ENCODE peak calls at places on chromosomes 6 and 20, in eight cellular contexts. X, T, Q, A, B, J, S and V are unnamed samples.

GRCh38 chr20:58575776-58576589 is 60.8 kb upstream of the APCDD1L start:
- DNase-seq in X (no peak), T (no peak), Q (no peak), A (no peak), B (no peak), J (no peak), S (peak; percentile 2), V (no peak)

GRCh38 chr6:15065603-15066002 is 180.3 kb upstream of the JARID2 start:
- DNase-seq in X (no peak), T (no peak), Q (no peak), A (peak; percentile 85), B (no peak), J (no peak), S (no peak), V (no peak)

GRCh38 chr6:17381429-17382147 is 11.8 kb upstream of the CAP2 start:
- DNase-seq in X (no peak), T (no peak), Q (no peak), A (peak; percentile 83), B (no peak), J (no peak), S (no peak), V (no peak)

GRCh38 chr20:24402234-24402633 is 67.2 kb upstream of the SYNDIG1 start:
- DNase-seq in X (no peak), T (no peak), Q (no peak), A (no peak), B (no peak), J (no peak), S (no peak), V (no peak)

GRCh38 chr6:119484598-119484997 is 135.0 kb upstream of the MAN1A1 start:
- DNase-seq in X (peak; percentile 14), T (no peak), Q (no peak), A (peak; percentile 94), B (no peak), J (no peak), S (no peak), V (no peak)

GRCh38 chr6:168533428-168533827 is 92.4 kb downstream of the SMOC2 start:
- DNase-seq in X (no peak), T (no peak), Q (no peak), A (no peak), B (no peak), J (no peak), S (no peak), V (no peak)

GRCh38 chr6:89411269-89412070 is 603 bp downstream of the RRAGD start:
- DNase-seq in X (peak; percentile 75), T (no peak), Q (peak; percentile 19), A (no peak), B (peak; percentile 22), J (peak; percentile 26), S (peak; percentile 52), V (peak; percentile 45)

GRCh38 chr20:39259808-39260207 is 297.7 kb downstream of the DHX35 start:
- DNase-seq in X (no peak), T (no peak), Q (no peak), A (no peak), B (no peak), J (no peak), S (no peak), V (no peak)

GRCh38 chr20:14896569-14896968 is 559.2 kb upstream of the FLRT3 start:
- DNase-seq in X (no peak), T (no peak), Q (no peak), A (no peak), B (no peak), J (peak; percentile 11), S (no peak), V (no peak)

GRCh38 chr6:106820412-106820852 is 154.1 kb downstream of the CD24 start:
- DNase-seq in X (no peak), T (no peak), Q (no peak), A (peak; percentile 0), B (no peak), J (no peak), S (no peak), V (no peak)

GRCh38 chr6:47875593-47875992 is 93.8 kb downstream of the OPN5 start:
- DNase-seq in X (no peak), T (no peak), Q (no peak), A (no peak), B (no peak), J (no peak), S (no peak), V (no peak)

GRCh38 chr20:14902432-14903089 is 565.1 kb upstream of the FLRT3 start:
- DNase-seq in X (no peak), T (no peak), Q (no peak), A (no peak), B (no peak), J (no peak), S (no peak), V (no peak)

GRCh38 chr6:13272131-13273046 is 55.9 kb downstream of the TBC1D7 start:
- DNase-seq in X (no peak), T (peak; percentile 24), Q (no peak), A (no peak), B (no peak), J (no peak), S (no peak), V (no peak)

GRCh38 chr6:124490123-124490522 is 472.1 kb upstream of the RNF217 start:
- DNase-seq in X (no peak), T (no peak), Q (no peak), A (no peak), B (no peak), J (no peak), S (no peak), V (no peak)

GRCh38 chr6:703562-703961 is 10.6 kb upstream of the EXOC2 start:
- DNase-seq in X (no peak), T (no peak), Q (no peak), A (no peak), B (no peak), J (no peak), S (no peak), V (no peak)

GRCh38 chr6:51349866-51350265 is 531.2 kb downstream of the TFAP2B start:
- DNase-seq in X (no peak), T (no peak), Q (no peak), A (no peak), B (no peak), J (no peak), S (no peak), V (no peak)

GRCh38 chr20:17683218-17684076 is 1.4 kb upstream of the RRBP1 start:
- DNase-seq in X (no peak), T (no peak), Q (no peak), A (no peak), B (no peak), J (no peak), S (no peak), V (no peak)

GRCh38 chr6:3808759-3809514 is 40.2 kb upstream of the FAM50B start:
- DNase-seq in X (peak; percentile 64), T (peak; percentile 49), Q (no peak), A (peak; percentile 90), B (no peak), J (no peak), S (no peak), V (no peak)

GRCh38 chr6:105429676-105430075 is 26.8 kb upstream of the PREP start:
- DNase-seq in X (no peak), T (no peak), Q (no peak), A (peak; percentile 74), B (no peak), J (no peak), S (no peak), V (no peak)

GRCh38 chr20:31595654-31596411 is 9.3 kb upstream of the ID1 start:
- DNase-seq in X (peak; percentile 37), T (peak; percentile 80), Q (no peak), A (peak; percentile 86), B (no peak), J (no peak), S (peak; percentile 72), V (no peak)

GRCh38 chr6:79544299-79544927 is 7.2 kb upstream of the LCA5 start:
- DNase-seq in X (no peak), T (no peak), Q (no peak), A (peak; percentile 46), B (no peak), J (peak; percentile 28), S (no peak), V (no peak)

GRCh38 chr6:11585426-11586016 is 48.0 kb downstream of the TMEM170B start:
- DNase-seq in X (peak; percentile 41), T (no peak), Q (no peak), A (peak; percentile 79), B (no peak), J (peak; percentile 15), S (no peak), V (no peak)

GRCh38 chr6:97591955-97592354 is 308.9 kb upstream of the MMS22L start:
- DNase-seq in X (no peak), T (no peak), Q (no peak), A (no peak), B (no peak), J (no peak), S (no peak), V (no peak)

GRCh38 chr6:21971540-21971939 is 325.3 kb downstream of the PRL start:
- DNase-seq in X (no peak), T (no peak), Q (no peak), A (peak; percentile 64), B (no peak), J (no peak), S (no peak), V (no peak)